ENCODE peak calls at places on chromosomes 1 and 21, in four cellular contexts. One of them, this sample, is unnamed.

GRCh38 chr1:6275826-6276764 is 15.2 kb upstream of the GPR153 start:
- DNase-seq in neural progenitor cell: no peak
- DNase-seq in natural killer cell: no peak
- DNase-seq in dorsolateral prefrontal cortex: peak
- DNase-seq in this sample: no peak

GRCh38 chr1:185998391-185998790 is 264.2 kb downstream of the HMCN1 start:
- DNase-seq in neural progenitor cell: peak
- DNase-seq in dorsolateral prefrontal cortex: no peak
- DNase-seq in natural killer cell: no peak
- DNase-seq in this sample: no peak

GRCh38 chr1:64060611-64061302 is 142.7 kb upstream of the UBE2U start:
- DNase-seq in natural killer cell: no peak
- DNase-seq in neural progenitor cell: no peak
- DNase-seq in dorsolateral prefrontal cortex: no peak
- DNase-seq in this sample: no peak

GRCh38 chr1:53127546-53127945 is 14.9 kb downstream of the SLC1A7 start:
- DNase-seq in neural progenitor cell: no peak
- DNase-seq in dorsolateral prefrontal cortex: no peak
- DNase-seq in natural killer cell: peak
- DNase-seq in this sample: no peak

GRCh38 chr1:234535208-234535607 is 56.2 kb upstream of the TARBP1 start:
- DNase-seq in natural killer cell: no peak
- DNase-seq in neural progenitor cell: no peak
- DNase-seq in dorsolateral prefrontal cortex: no peak
- DNase-seq in this sample: no peak

GRCh38 chr1:198108646-198109045 is 48.2 kb upstream of the NEK7 start:
- DNase-seq in natural killer cell: no peak
- DNase-seq in neural progenitor cell: no peak
- DNase-seq in dorsolateral prefrontal cortex: no peak
- DNase-seq in this sample: no peak

GRCh38 chr1:212699839-212700596 is at the start of gene BATF3:
- DNase-seq in natural killer cell: peak
- DNase-seq in neural progenitor cell: peak
- DNase-seq in dorsolateral prefrontal cortex: no peak
- DNase-seq in this sample: no peak

GRCh38 chr1:113048064-113048463 is 24.9 kb upstream of the LRIG2 start:
- DNase-seq in dorsolateral prefrontal cortex: no peak
- DNase-seq in natural killer cell: no peak
- DNase-seq in neural progenitor cell: no peak
- DNase-seq in this sample: no peak

GRCh38 chr1:9284061-9284460 is 8.6 kb upstream of the SPSB1 start:
- DNase-seq in natural killer cell: no peak
- DNase-seq in neural progenitor cell: no peak
- DNase-seq in dorsolateral prefrontal cortex: no peak
- DNase-seq in this sample: no peak

GRCh38 chr21:44038063-44038462 is 26.0 kb downstream of the TRAPPC10 start:
- DNase-seq in natural killer cell: peak
- DNase-seq in dorsolateral prefrontal cortex: no peak
- DNase-seq in neural progenitor cell: no peak
- DNase-seq in this sample: no peak

GRCh38 chr1:202589190-202589680 is 121.0 kb downstream of the SYT2 start:
- DNase-seq in dorsolateral prefrontal cortex: no peak
- DNase-seq in natural killer cell: no peak
- DNase-seq in neural progenitor cell: no peak
- DNase-seq in this sample: no peak

GRCh38 chr1:236728752-236729151 is 42.5 kb downstream of the ACTN2 start:
- DNase-seq in natural killer cell: no peak
- DNase-seq in dorsolateral prefrontal cortex: no peak
- DNase-seq in neural progenitor cell: no peak
- DNase-seq in this sample: no peak

GRCh38 chr1:7679873-7680790 is 91.0 kb upstream of the VAMP3 start:
- DNase-seq in dorsolateral prefrontal cortex: peak
- DNase-seq in neural progenitor cell: peak
- DNase-seq in natural killer cell: peak
- DNase-seq in this sample: no peak

GRCh38 chr1:48292706-48293105 is 70.2 kb downstream of the SLC5A9 start:
- DNase-seq in neural progenitor cell: no peak
- DNase-seq in natural killer cell: no peak
- DNase-seq in dorsolateral prefrontal cortex: no peak
- DNase-seq in this sample: no peak

GRCh38 chr1:116842654-116843053 is 67.1 kb upstream of the PTGFRN start:
- DNase-seq in natural killer cell: no peak
- DNase-seq in neural progenitor cell: no peak
- DNase-seq in dorsolateral prefrontal cortex: no peak
- DNase-seq in this sample: no peak
- TF ChIP-seq CTCF in natural killer cell: no peak
- TF ChIP-seq CTCF in neural progenitor cell: no peak
- TF ChIP-seq CTCF in dorsolateral prefrontal cortex: no peak
- TF ChIP-seq CTCF in this sample: no peak

DNA sequence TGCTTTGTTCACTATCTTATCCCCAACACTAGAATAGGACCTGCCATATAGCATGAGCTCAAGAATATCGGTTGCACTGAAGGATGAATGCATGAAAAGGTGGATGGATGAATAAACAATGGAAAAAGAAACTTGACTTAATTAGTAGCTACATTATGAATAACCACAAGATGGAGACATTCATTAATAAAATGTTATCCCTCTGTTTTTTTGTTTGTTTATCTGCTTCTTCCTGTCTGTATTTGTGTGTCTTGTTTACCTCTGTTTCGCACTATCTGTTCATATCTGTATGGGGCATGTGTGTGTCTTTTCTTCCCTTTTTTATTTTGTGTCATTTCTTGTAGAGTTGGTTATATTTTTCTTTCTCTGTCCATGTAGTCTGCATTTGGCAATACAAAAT is 1.1 kb upstream of the OR14I1 start:
- DNase-seq in natural killer cell: no peak
- DNase-seq in neural progenitor cell: no peak
- DNase-seq in dorsolateral prefrontal cortex: no peak
- DNase-seq in this sample: no peak
- TF ChIP-seq CTCF in natural killer cell: no peak
- TF ChIP-seq CTCF in neural progenitor cell: no peak
- TF ChIP-seq CTCF in dorsolateral prefrontal cortex: no peak
- TF ChIP-seq CTCF in this sample: peak

DNA sequence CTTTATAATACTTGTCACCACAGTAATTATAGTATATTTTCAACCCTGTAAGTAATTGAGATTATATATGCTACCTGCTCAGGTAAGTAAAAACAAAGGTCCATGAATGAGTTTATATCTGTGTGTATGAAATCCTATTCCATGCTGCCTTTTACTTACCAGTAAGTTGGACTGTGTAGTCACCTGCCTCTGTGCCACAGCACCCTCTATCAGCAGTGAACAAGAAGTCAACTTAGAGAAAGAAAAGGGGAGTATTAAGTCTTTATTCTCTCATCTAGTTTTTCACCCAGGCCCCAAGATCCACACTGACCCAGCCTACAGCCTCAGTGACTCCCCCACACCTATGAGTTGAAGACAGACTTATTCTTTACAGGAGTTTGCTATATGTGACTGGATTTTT is 36.9 kb upstream of the IFI16 start:
- DNase-seq in dorsolateral prefrontal cortex: no peak
- DNase-seq in natural killer cell: no peak
- DNase-seq in neural progenitor cell: peak
- DNase-seq in this sample: no peak
- TF ChIP-seq CTCF in dorsolateral prefrontal cortex: no peak
- TF ChIP-seq CTCF in natural killer cell: peak
- TF ChIP-seq CTCF in neural progenitor cell: peak
- TF ChIP-seq CTCF in this sample: no peak

DNA sequence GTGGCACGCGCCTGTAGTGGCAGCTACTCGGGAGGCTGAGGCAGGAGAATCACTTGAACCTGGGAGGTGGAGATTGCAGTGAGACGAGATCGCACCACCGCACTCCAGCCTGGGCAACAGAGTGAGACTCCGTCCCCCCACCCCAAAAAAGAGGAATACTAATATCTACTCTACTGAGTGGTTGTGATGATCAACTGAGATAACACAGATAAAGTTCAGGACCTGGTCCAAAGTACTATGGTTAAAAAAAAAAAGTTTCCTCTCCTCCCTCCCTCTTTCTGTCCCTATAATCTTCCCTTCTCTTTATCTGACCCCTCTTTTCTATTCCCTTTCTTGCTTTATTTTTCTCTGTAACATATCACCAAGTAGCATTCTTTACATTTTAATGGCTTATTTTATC is 4.0 kb upstream of the RORC start:
- DNase-seq in neural progenitor cell: no peak
- DNase-seq in dorsolateral prefrontal cortex: no peak
- DNase-seq in natural killer cell: no peak
- DNase-seq in this sample: no peak
- TF ChIP-seq CTCF in neural progenitor cell: no peak
- TF ChIP-seq CTCF in dorsolateral prefrontal cortex: no peak
- TF ChIP-seq CTCF in natural killer cell: no peak
- TF ChIP-seq CTCF in this sample: no peak

GRCh38 chr1:38612956-38613355 is 246.6 kb downstream of the RRAGC start:
- DNase-seq in neural progenitor cell: no peak
- DNase-seq in dorsolateral prefrontal cortex: no peak
- DNase-seq in natural killer cell: no peak
- DNase-seq in this sample: no peak

GRCh38 chr1:38616846-38617245 is 242.7 kb downstream of the RRAGC start:
- DNase-seq in neural progenitor cell: no peak
- DNase-seq in natural killer cell: no peak
- DNase-seq in dorsolateral prefrontal cortex: no peak
- DNase-seq in this sample: no peak

GRCh38 chr1:38614861-38615260 is 244.7 kb downstream of the RRAGC start:
- DNase-seq in neural progenitor cell: peak
- DNase-seq in natural killer cell: no peak
- DNase-seq in dorsolateral prefrontal cortex: no peak
- DNase-seq in this sample: no peak

GRCh38 chr1:38613996-38614395 is 245.6 kb downstream of the RRAGC start:
- DNase-seq in dorsolateral prefrontal cortex: peak
- DNase-seq in natural killer cell: no peak
- DNase-seq in neural progenitor cell: peak
- DNase-seq in this sample: no peak

GRCh38 chr1:38615680-38616079 is 243.9 kb downstream of the RRAGC start:
- DNase-seq in dorsolateral prefrontal cortex: no peak
- DNase-seq in neural progenitor cell: no peak
- DNase-seq in natural killer cell: no peak
- DNase-seq in this sample: no peak
- TF ChIP-seq CTCF in dorsolateral prefrontal cortex: no peak
- TF ChIP-seq CTCF in neural progenitor cell: peak
- TF ChIP-seq CTCF in natural killer cell: no peak
- TF ChIP-seq CTCF in this sample: no peak

GRCh38 chr21:18840239-18840638 is 436.7 kb upstream of the TMPRSS15 start:
- DNase-seq in dorsolateral prefrontal cortex: no peak
- DNase-seq in natural killer cell: no peak
- DNase-seq in neural progenitor cell: peak
- DNase-seq in this sample: no peak
- TF ChIP-seq CTCF in dorsolateral prefrontal cortex: no peak
- TF ChIP-seq CTCF in natural killer cell: no peak
- TF ChIP-seq CTCF in neural progenitor cell: peak
- TF ChIP-seq CTCF in this sample: no peak

GRCh38 chr1:4656533-4657140 is 2.2 kb downstream of the AJAP1 start:
- DNase-seq in dorsolateral prefrontal cortex: no peak
- DNase-seq in natural killer cell: no peak
- DNase-seq in neural progenitor cell: no peak
- DNase-seq in this sample: no peak
- TF ChIP-seq CTCF in dorsolateral prefrontal cortex: no peak
- TF ChIP-seq CTCF in natural killer cell: no peak
- TF ChIP-seq CTCF in neural progenitor cell: peak
- TF ChIP-seq CTCF in this sample: no peak

GRCh38 chr1:24900486-24900849 is 29.6 kb downstream of the RUNX3 start:
- DNase-seq in dorsolateral prefrontal cortex: peak
- DNase-seq in neural progenitor cell: no peak
- DNase-seq in natural killer cell: peak
- DNase-seq in this sample: no peak
- TF ChIP-seq CTCF in dorsolateral prefrontal cortex: no peak
- TF ChIP-seq CTCF in neural progenitor cell: no peak
- TF ChIP-seq CTCF in natural killer cell: no peak
- TF ChIP-seq CTCF in this sample: no peak

This sample was measured in CD14-positive monocyte.